ENCODE peak calls at places on chromosomes 2 and 18, in four cellular contexts. One of them, this sample, is unnamed.

GRCh38 chr2:39153312-39153711 is 32.5 kb upstream of the SOS1 start:
- DNase-seq in mesenchymal stem cell: no peak
- DNase-seq in H1: no peak
- DNase-seq in H9: no peak
- DNase-seq in this sample: no peak

GRCh38 chr18:79961527-79962291 is 2.7 kb upstream of the HSBP1L1 start:
- DNase-seq in mesenchymal stem cell: no peak
- DNase-seq in H1: no peak
- DNase-seq in H9: no peak
- DNase-seq in this sample: no peak

GRCh38 chr2:160910681-160911080 is 249.5 kb upstream of the TANK start:
- DNase-seq in mesenchymal stem cell: peak; percentile 39
- DNase-seq in H1: no peak
- DNase-seq in H9: no peak
- DNase-seq in this sample: no peak

GRCh38 chr2:232132179-232132578 is 170.7 kb downstream of the DIS3L2 start:
- DNase-seq in mesenchymal stem cell: no peak
- DNase-seq in H1: no peak
- DNase-seq in H9: no peak
- DNase-seq in this sample: no peak

GRCh38 chr2:33086400-33087015 is 139.8 kb downstream of the LTBP1 start:
- DNase-seq in mesenchymal stem cell: peak; percentile 39
- DNase-seq in H1: no peak
- DNase-seq in H9: no peak
- DNase-seq in this sample: no peak

GRCh38 chr2:142824756-142825155 is 52.7 kb upstream of the KYNU start:
- DNase-seq in mesenchymal stem cell: no peak
- DNase-seq in H1: no peak
- DNase-seq in H9: no peak
- DNase-seq in this sample: no peak

GRCh38 chr2:238238311-238238765 is 1.5 kb downstream of the HES6 start:
- DNase-seq in mesenchymal stem cell: no peak
- DNase-seq in H1: no peak
- DNase-seq in H9: no peak
- DNase-seq in this sample: no peak

GRCh38 chr2:25251461-25252273 is 83.3 kb upstream of the POMC start:
- DNase-seq in mesenchymal stem cell: peak; percentile 67
- DNase-seq in H1: no peak
- DNase-seq in H9: peak; percentile 60
- DNase-seq in this sample: peak; percentile 82

GRCh38 chr18:5424903-5425302 is 118.9 kb downstream of the EPB41L3 start:
- DNase-seq in mesenchymal stem cell: peak; percentile 4
- DNase-seq in H1: no peak
- DNase-seq in H9: no peak
- DNase-seq in this sample: peak; percentile 42

GRCh38 chr2:58992062-58992736 is 751.1 kb upstream of the FANCL start:
- DNase-seq in mesenchymal stem cell: peak; percentile 52
- DNase-seq in H1: no peak
- DNase-seq in H9: no peak
- DNase-seq in this sample: peak; percentile 28

GRCh38 chr2:196638765-196639164 is 750 bp upstream of the CCDC150 start:
- DNase-seq in mesenchymal stem cell: no peak
- DNase-seq in H1: no peak
- DNase-seq in H9: no peak
- DNase-seq in this sample: no peak

GRCh38 chr2:111930875-111931274 is 32.5 kb downstream of the MERTK start:
- DNase-seq in mesenchymal stem cell: peak; percentile 34
- DNase-seq in H1: no peak
- DNase-seq in H9: no peak
- DNase-seq in this sample: no peak

GRCh38 chr2:67108231-67108630 is 288.9 kb upstream of the ETAA1 start:
- DNase-seq in mesenchymal stem cell: no peak
- DNase-seq in H1: no peak
- DNase-seq in H9: no peak
- DNase-seq in this sample: no peak

GRCh38 chr18:46393230-46393629 is 263.8 kb downstream of the LOXHD1 start:
- DNase-seq in mesenchymal stem cell: no peak
- DNase-seq in H1: no peak
- DNase-seq in H9: peak; percentile 75
- DNase-seq in this sample: peak; percentile 60

GRCh38 chr2:124913873-124914272 is 888.8 kb downstream of the CNTNAP5 start:
- DNase-seq in mesenchymal stem cell: peak; percentile 22
- DNase-seq in H1: no peak
- DNase-seq in H9: no peak
- DNase-seq in this sample: peak; percentile 16

GRCh38 chr18:10771053-10771709 is 245.4 kb downstream of the NAPG start:
- DNase-seq in mesenchymal stem cell: peak; percentile 74
- DNase-seq in H1: no peak
- DNase-seq in H9: no peak
- DNase-seq in this sample: no peak

GRCh38 chr2:16140771-16141640 is 200.7 kb downstream of the MYCN start:
- DNase-seq in mesenchymal stem cell: no peak
- DNase-seq in H1: no peak
- DNase-seq in H9: no peak
- DNase-seq in this sample: no peak

GRCh38 chr2:16138811-16139662 is 198.7 kb downstream of the MYCN start:
- DNase-seq in mesenchymal stem cell: no peak
- DNase-seq in H1: no peak
- DNase-seq in H9: no peak
- DNase-seq in this sample: no peak

GRCh38 chr2:16142383-16143361 is 202.3 kb downstream of the MYCN start:
- DNase-seq in mesenchymal stem cell: no peak
- DNase-seq in H1: no peak
- DNase-seq in H9: no peak
- DNase-seq in this sample: no peak

GRCh38 chr2:16139663-16140610 is 199.6 kb downstream of the MYCN start:
- DNase-seq in mesenchymal stem cell: no peak
- DNase-seq in H1: no peak
- DNase-seq in H9: no peak
- DNase-seq in this sample: no peak

GRCh38 chr2:16141641-16141921 is 201.2 kb downstream of the MYCN start:
- DNase-seq in mesenchymal stem cell: no peak
- DNase-seq in H1: no peak
- DNase-seq in H9: no peak
- DNase-seq in this sample: no peak
- H4K8ac ChIP-seq in mesenchymal stem cell: no peak overlapping the region
- H4K8ac ChIP-seq in H1: no peak overlapping the region
- H4K8ac ChIP-seq in H9: no peak overlapping the region
- H4K8ac ChIP-seq in this sample: no peak overlapping the region

GRCh38 chr2:236525416-236525997 is 44.1 kb upstream of the ACKR3 start:
- DNase-seq in mesenchymal stem cell: peak; percentile 29
- DNase-seq in H1: no peak
- DNase-seq in H9: no peak
- DNase-seq in this sample: no peak
- H3K4me1 ChIP-seq in mesenchymal stem cell: no peaks in the 10 kb centered on the region
- H3K4me1 ChIP-seq in H1: no peaks in the 10 kb centered on the region
- H3K4me1 ChIP-seq in H9: no peaks in the 10 kb centered on the region
- H3K4me1 ChIP-seq in this sample: peaks cover 2% of the 10 kb centered on the region

DNA sequence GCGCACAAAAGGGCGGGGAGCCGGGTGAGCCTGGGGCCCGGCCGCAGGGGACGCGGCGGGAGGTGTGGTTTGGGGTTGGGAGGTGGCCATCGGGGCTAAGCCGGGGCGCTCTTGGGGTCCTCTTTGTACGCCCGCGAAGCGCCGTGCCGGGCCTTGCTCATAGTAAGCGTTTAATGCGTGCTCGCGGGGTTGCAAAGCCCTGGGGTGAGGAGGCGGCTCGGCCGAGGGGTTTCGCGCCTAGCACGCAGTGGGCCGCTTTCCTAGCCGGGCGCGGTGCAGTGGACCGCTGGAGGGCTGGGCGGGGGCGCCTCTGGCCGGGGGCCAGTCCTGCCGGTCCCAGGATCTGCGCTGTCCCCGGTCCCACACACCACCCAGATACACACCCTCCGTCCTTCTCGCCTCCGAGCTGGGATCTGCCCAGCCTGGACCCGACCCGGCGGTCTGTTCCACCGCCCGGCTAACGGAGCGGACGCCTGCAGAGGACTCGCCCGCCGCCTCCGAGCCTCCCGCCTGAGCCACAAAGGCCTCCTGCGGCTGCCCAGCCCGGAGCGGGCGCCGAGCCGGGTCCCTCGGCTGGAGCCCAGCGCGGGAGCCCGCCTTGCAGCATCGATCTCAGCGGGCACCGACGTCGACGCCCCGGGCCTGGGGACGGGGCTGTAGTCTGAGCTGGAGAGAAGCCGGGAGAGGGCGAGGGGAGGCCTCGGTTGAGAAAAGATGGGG is 564 bp downstream of the DPYSL5 start:
- DNase-seq in mesenchymal stem cell: peak; percentile 12
- DNase-seq in H1: no peak
- DNase-seq in H9: peak; percentile 66
- DNase-seq in this sample: peak; percentile 40
- H4K8ac ChIP-seq in mesenchymal stem cell: no peak overlapping the region
- H4K8ac ChIP-seq in H1: peak overlapping the region; percentile 82
- H4K8ac ChIP-seq in H9: no peak overlapping the region
- H4K8ac ChIP-seq in this sample: no peak overlapping the region

DNA sequence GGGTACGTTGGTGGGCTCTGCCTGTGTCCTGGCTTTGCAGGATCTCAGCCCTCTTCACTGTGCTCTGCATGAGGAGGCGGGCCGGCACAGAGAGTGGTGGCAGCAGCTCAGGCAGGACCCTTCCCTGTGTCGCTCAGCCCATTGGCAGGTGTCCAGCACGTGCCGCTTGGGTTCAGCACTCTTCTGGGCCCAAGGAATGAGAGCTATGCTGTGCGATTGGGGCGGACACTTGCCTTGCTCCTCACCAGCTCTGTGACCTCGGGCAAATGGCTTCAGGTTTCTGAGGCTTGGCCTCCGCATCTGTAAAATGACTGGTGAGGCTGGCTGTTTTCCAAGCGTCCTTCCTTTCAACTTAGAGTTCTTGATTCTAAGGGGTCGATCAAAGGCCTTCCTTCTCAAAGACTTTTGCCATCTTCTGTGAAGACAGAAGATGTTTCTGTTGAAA is 35.5 kb downstream of the GLI2 start:
- DNase-seq in mesenchymal stem cell: no peak
- DNase-seq in H1: no peak
- DNase-seq in H9: no peak
- DNase-seq in this sample: no peak
- H3K4me1 ChIP-seq in mesenchymal stem cell: peaks cover 35% of the 10 kb centered on the region
- H3K4me1 ChIP-seq in H1: peaks cover 42% of the 10 kb centered on the region
- H3K4me1 ChIP-seq in H9: peaks cover 18% of the 10 kb centered on the region
- H3K4me1 ChIP-seq in this sample: peaks cover 14% of the 10 kb centered on the region

DNA sequence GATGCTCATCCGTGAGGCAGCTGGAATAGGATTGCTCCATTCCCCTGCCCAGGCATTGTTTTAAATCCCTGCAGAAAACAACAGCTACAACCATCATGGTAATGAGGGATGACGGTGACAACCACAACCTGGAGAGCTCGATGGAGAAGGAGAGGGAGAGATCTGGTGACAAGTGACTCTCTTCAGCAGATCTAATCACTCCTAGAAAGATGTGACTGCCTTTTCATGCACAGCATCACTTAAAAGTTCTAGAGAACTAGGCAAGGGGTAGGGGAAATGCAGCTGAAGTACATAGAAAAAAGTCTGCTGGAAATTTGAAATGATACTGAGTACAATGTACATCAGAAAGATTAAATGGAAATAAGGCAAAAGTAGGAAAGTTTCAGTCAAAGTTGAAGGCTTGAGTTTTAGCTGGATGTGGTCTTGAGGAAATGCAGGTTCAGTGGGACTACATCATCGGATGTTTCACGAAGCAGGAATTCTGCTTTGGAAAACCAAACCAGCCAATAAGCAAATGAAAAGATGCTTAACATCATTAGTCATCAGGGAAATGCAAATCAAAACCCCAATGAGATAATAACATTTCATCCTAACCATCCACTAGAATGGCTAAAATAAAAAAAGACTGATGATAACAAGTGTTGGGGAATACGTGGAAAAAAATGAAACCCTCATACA is 6.8 kb upstream of the ARHGAP25 start:
- DNase-seq in mesenchymal stem cell: peak; percentile 77
- DNase-seq in H1: no peak
- DNase-seq in H9: no peak
- DNase-seq in this sample: no peak
- H4K8ac ChIP-seq in mesenchymal stem cell: peak overlapping the region; percentile 19
- H4K8ac ChIP-seq in H1: no peak overlapping the region
- H4K8ac ChIP-seq in H9: no peak overlapping the region
- H4K8ac ChIP-seq in this sample: no peak overlapping the region

DNA sequence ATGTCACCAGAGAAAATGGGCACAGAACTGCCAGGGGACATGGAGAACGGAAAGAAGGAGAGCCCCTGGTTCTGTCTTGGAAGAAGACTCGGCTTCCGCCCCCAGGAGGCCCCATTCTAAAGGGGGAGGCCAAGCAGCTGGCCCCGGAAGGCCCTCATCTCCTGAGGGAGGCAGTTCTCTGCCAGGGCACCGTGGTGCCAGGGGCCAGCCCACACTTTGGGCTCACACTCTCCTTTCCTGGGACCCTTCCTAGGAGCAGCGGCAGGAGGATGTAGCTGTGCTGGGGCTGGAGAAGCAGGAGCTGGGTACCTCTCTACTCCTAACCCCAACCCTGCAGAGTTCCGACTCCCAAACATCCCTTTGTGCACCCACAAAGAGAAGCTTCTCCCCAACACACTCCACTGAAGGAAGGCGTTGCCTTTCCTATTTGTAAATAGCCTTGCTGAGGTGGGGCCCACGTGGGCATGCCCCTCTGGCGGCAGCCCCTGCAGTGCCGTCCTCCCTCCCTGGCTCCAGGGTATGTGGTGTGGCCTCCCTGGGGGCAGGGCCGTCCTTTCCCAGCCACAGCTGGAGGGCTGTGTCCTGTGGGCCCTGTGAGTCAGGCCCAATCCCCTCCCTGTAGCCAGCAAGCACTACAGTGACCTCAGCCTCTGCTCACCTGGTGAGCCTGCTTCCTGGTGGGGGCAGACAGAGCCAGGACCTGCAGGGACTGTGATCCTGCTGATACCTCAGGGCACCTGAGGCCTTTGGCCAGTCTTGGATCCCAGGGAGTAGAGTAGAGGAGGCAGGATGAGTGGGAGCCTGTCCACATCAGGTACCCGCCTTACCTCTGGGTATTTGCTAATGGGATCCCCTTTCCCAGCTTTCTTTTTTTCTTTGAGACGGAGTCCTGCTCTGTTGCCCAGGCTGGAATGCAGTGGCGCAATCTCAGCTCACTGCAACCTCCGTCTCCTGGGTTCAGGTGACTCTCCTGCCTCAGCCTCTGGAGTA is 26.6 kb downstream of the ZFP36L2 start:
- DNase-seq in mesenchymal stem cell: peak; percentile 24
- DNase-seq in H1: no peak
- DNase-seq in H9: peak; percentile 51
- DNase-seq in this sample: peak; percentile 83
- H3K4me1 ChIP-seq in mesenchymal stem cell: peaks cover 30% of the 10 kb centered on the region
- H3K4me1 ChIP-seq in H1: peaks cover 9% of the 10 kb centered on the region
- H3K4me1 ChIP-seq in H9: no peaks in the 10 kb centered on the region
- H3K4me1 ChIP-seq in this sample: peaks cover 5% of the 10 kb centered on the region

DNA sequence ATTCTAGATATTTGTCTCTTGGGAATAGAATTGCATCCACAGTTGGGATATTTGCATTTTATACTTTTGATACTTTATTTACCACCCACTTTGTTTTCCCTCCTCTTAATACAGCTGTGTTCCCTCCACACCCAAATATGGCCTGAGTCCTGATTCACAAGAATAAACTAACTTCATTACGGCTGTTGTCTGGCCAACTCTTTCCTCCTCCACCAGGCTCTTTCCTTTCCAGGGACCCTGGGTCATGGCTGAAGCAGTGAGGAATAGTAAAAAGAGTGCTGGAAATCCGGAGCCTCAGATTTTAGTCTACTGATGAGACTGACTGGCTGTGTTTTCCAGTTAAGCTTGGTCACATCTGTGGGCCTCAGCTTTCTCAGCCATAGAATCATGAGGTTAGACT is 48.4 kb upstream of the STAM2 start:
- DNase-seq in mesenchymal stem cell: no peak
- DNase-seq in H1: no peak
- DNase-seq in H9: no peak
- DNase-seq in this sample: no peak
- H4K8ac ChIP-seq in mesenchymal stem cell: peak overlapping the region; percentile 24
- H4K8ac ChIP-seq in H1: no peak overlapping the region
- H4K8ac ChIP-seq in H9: no peak overlapping the region
- H4K8ac ChIP-seq in this sample: peak overlapping the region; percentile 81

This sample was measured in mesendoderm.